ENCODE peak calls at places on chromosomes 6 and 20, in five cellular contexts. E, O, U, S and L are unnamed samples.
A peak's percentile ranks its signal among the peaks of the same experiment; 100 is the strongest.

GRCh38 chr6:150783818-150784217 is 81.7 kb upstream of the MTHFD1L start:
- DNase-seq in E (no peak), U (no peak), O (no peak), S (no peak), L (no peak)

GRCh38 chr20:571754-572331 is 28.3 kb upstream of the CSNK2A1 start:
- DNase-seq in U (peak; percentile 57), E (no peak), S (no peak), O (no peak), L (no peak)

GRCh38 chr20:48734104-48734749 is 93.6 kb downstream of the PREX1 start:
- DNase-seq in E (no peak), S (no peak), O (no peak), U (no peak), L (no peak)

GRCh38 chr6:95227301-95227700 is 350.0 kb upstream of the MANEA start:
- DNase-seq in S (no peak), U (no peak), E (no peak), O (no peak), L (no peak)

GRCh38 chr6:121006024-121006423 is 328.3 kb downstream of the TBC1D32 start:
- DNase-seq in E (no peak), S (no peak), U (no peak), O (no peak), L (no peak)

GRCh38 chr20:3803289-3803688 is 7.2 kb downstream of the CDC25B start:
- DNase-seq in S (no peak), O (no peak), E (no peak), U (no peak), L (no peak)

GRCh38 chr6:5302220-5302946 is 41.1 kb downstream of the FARS2 start:
- DNase-seq in S (no peak), O (no peak), U (peak; percentile 43), E (no peak), L (no peak)

GRCh38 chr6:47097092-47097945 is 55.2 kb upstream of the ADGRF1 start:
- DNase-seq in E (peak; percentile 55), O (peak; percentile 89), S (peak; percentile 77), U (peak; percentile 58), L (peak; percentile 75)

GRCh38 chr20:24948939-24949679 is at the start of gene CST7:
- DNase-seq in S (no peak), O (no peak), U (no peak), E (no peak), L (peak; percentile 97)

GRCh38 chr20:35285806-35286076 is 1.2 kb upstream of the EIF6 start:
- DNase-seq in S (no peak), E (no peak), U (no peak), O (peak; percentile 64), L (no peak)

GRCh38 chr6:146650799-146651481 is 52.2 kb downstream of the ADGB start:
- DNase-seq in U (no peak), S (no peak), O (no peak), E (no peak), L (no peak)

GRCh38 chr6:43952746-43953145 is 174.5 kb downstream of the MRPL14 start:
- DNase-seq in O (peak; percentile 29), S (no peak), E (no peak), U (peak; percentile 64), L (peak; percentile 73)

GRCh38 chr6:44202972-44203750 is 13.6 kb upstream of the MYMX start:
- DNase-seq in U (no peak), O (no peak), S (no peak), E (no peak), L (no peak)

GRCh38 chr20:19673575-19673974 is 84.5 kb upstream of the RIN2 start:
- DNase-seq in E (no peak), S (no peak), U (no peak), O (no peak), L (no peak)

GRCh38 chr20:59403261-59403961 is 103.0 kb downstream of the EDN3 start:
- DNase-seq in U (peak; percentile 96), S (peak; percentile 16), O (no peak), E (peak; percentile 75), L (peak; percentile 72)

GRCh38 chr6:44932651-44933091 is 395.5 kb upstream of the RUNX2 start:
- DNase-seq in O (no peak), S (no peak), E (no peak), U (no peak), L (no peak)

GRCh38 chr6:24484657-24485318 is 4.6 kb downstream of the GPLD1 start:
- DNase-seq in U (no peak), E (no peak), S (no peak), O (no peak), L (no peak)

GRCh38 chr6:2767327-2767985 is 2.3 kb downstream of the WRNIP1 start:
- DNase-seq in U (no peak), O (no peak), E (no peak), S (peak; percentile 59), L (no peak)

GRCh38 chr6:119312875-119313338 is 36.7 kb downstream of the MAN1A1 start:
- DNase-seq in O (peak; percentile 24), E (no peak), U (peak; percentile 48), S (no peak), L (no peak)

GRCh38 chr6:112468359-112468758 is 121.2 kb downstream of the RFPL4B start:
- DNase-seq in O (no peak), S (no peak), E (no peak), U (no peak), L (no peak)

GRCh38 chr6:7978736-7979135 is 68.1 kb upstream of the TXNDC5 start:
- DNase-seq in O (no peak), E (no peak), S (no peak), U (no peak), L (no peak)

GRCh38 chr20:49641683-49642649 is 71.7 kb downstream of the B4GALT5 start:
- DNase-seq in E (no peak), U (no peak), O (peak; percentile 93), S (no peak), L (no peak)

GRCh38 chr6:43778976-43779863 is 9.2 kb downstream of the VEGFA start:
- DNase-seq in U (no peak), E (no peak), S (no peak), O (no peak), L (no peak)

GRCh38 chr20:19626896-19627295 is 131.2 kb upstream of the RIN2 start:
- DNase-seq in E (no peak), U (no peak), S (no peak), O (no peak), L (no peak)

GRCh38 chr6:31940256-31940664 is 5.6 kb upstream of the CFB start:
- DNase-seq in U (no peak), O (peak; percentile 78), S (no peak), E (no peak), L (no peak)

GRCh38 chr20:58705525-58705924 is 12.9 kb downstream of the NPEPL1 start:
- DNase-seq in U (no peak), S (no peak), O (no peak), E (no peak), L (no peak)

GRCh38 chr6:40545954-40546353 is 41.2 kb downstream of the LRFN2 start:
- DNase-seq in O (no peak), S (no peak), E (no peak), U (no peak), L (peak; percentile 9)

GRCh38 chr6:158008894-158009891 is 27.5 kb downstream of the SYNJ2 start:
- DNase-seq in E (no peak), S (peak; percentile 89), U (no peak), O (no peak), L (peak; percentile 49)

GRCh38 chr20:23727016-23727415 is 23.7 kb downstream of the CST1 start:
- DNase-seq in E (no peak), O (no peak), U (no peak), S (no peak), L (no peak)

GRCh38 chr6:55474386-55474785 is 104.6 kb downstream of the HMGCLL1 start:
- DNase-seq in S (no peak), O (no peak), E (no peak), U (no peak), L (no peak)

GRCh38 chr20:46025376-46025783 is 3.6 kb upstream of the SLC12A5 start:
- DNase-seq in U (no peak), S (no peak), O (no peak), E (no peak), L (no peak)

GRCh38 chr20:38083338-38084048 is 49.9 kb downstream of the RPRD1B start:
- DNase-seq in U (no peak), S (no peak), O (no peak), E (no peak), L (no peak)

GRCh38 chr6:7203939-7204338 is 96.2 kb downstream of the RREB1 start:
- DNase-seq in E (no peak), U (no peak), O (no peak), S (no peak), L (no peak)

GRCh38 chr20:8424986-8425385 is 292.9 kb downstream of the PLCB1 start:
- DNase-seq in E (no peak), O (no peak), U (no peak), S (no peak), L (no peak)

GRCh38 chr20:62945771-62946339 is 6.7 kb upstream of the SLC17A9 start:
- DNase-seq in U (no peak), O (no peak), S (no peak), E (no peak), L (no peak)

GRCh38 chr20:62949887-62950286 is 2.6 kb upstream of the SLC17A9 start:
- DNase-seq in E (no peak), O (no peak), S (no peak), U (no peak), L (no peak)

GRCh38 chr20:62949153-62949821 is 3.2 kb upstream of the SLC17A9 start:
- DNase-seq in O (no peak), S (no peak), U (no peak), E (no peak), L (no peak)

GRCh38 chr20:62946918-62947317 is 5.6 kb upstream of the SLC17A9 start:
- DNase-seq in U (no peak), O (no peak), E (no peak), S (no peak), L (no peak)

GRCh38 chr20:62947532-62948300 is 4.8 kb upstream of the SLC17A9 start:
- DNase-seq in O (no peak), U (no peak), S (no peak), E (no peak), L (no peak)
- TF ChIP-seq MYC in O (no peak), U (no peak), S (no peak), E (no peak), L (no peak)

GRCh38 chr20:2799271-2799670 is 1.2 kb downstream of the CPXM1 start:
- DNase-seq in O (no peak), E (no peak), S (no peak), U (no peak), L (peak; percentile 30)
- H3K4me3 ChIP-seq in O (no peak overlapping the region), E (no peak overlapping the region), S (no peak overlapping the region), U (no peak overlapping the region), L (peak overlapping the region; percentile 83)

GRCh38 chr6:29426654-29427053 is 11.9 kb downstream of the OR12D1 start:
- DNase-seq in U (no peak), O (peak; percentile 34), E (no peak), S (no peak), L (peak; percentile 7)
- TF ChIP-seq MAX in U (no peak), O (no peak), E (no peak), S (no peak), L (no peak)

GRCh38 chr6:170312876-170313275 is 6.3 kb downstream of the FAM120B start:
- DNase-seq in O (no peak), S (no peak), U (no peak), E (no peak), L (no peak)

GRCh38 chr6:170311696-170312095 is 5.1 kb downstream of the FAM120B start:
- DNase-seq in S (no peak), U (no peak), O (no peak), E (no peak), L (no peak)

GRCh38 chr6:170314983-170315382 is 8.4 kb downstream of the FAM120B start:
- DNase-seq in E (no peak), U (no peak), O (no peak), S (no peak), L (no peak)

GRCh38 chr6:170316071-170316470 is 9.5 kb downstream of the FAM120B start:
- DNase-seq in S (no peak), E (no peak), O (no peak), U (no peak), L (no peak)

GRCh38 chr6:170313716-170314295 is 7.2 kb downstream of the FAM120B start:
- DNase-seq in O (no peak), U (no peak), E (no peak), S (no peak), L (no peak)
- TF ChIP-seq MYC in O (no peak), U (no peak), E (no peak), S (no peak), L (no peak)